ENCODE peak calls at places on chromosomes 5 and 9, in nine cellular contexts. I is mammary epithelial cell; E is naive thymus-derived CD8-positive, alpha-beta T cell; K is activated CD4-positive, alpha-beta T cell treated with anti-CD3 and anti-CD28 coated beads, Interleukin-2, amount 50 U/mL, for 1 hour; T is sciatic nerve; M is DMS153; O is A549; N is coronary artery; P is D341Med. R is an unnamed sample.

GRCh38 chr9:129319938-129320481 is 141.9 kb upstream of the IER5L start:
- DNase-seq in P (peak; percentile 16), I (no peak), O (no peak), K (no peak), M (no peak), T (no peak), E (no peak), N (peak; percentile 73), R (no peak)

GRCh38 chr9:70672136-70672535 is 257.7 kb upstream of the KLF9 start:
- DNase-seq in K (no peak), E (no peak), O (no peak), I (no peak), N (no peak), T (no peak), P (no peak), M (no peak), R (no peak)

GRCh38 chr5:124057161-124057814 is 545.3 kb downstream of the CSNK1G3 start:
- DNase-seq in M (peak; percentile 76), E (no peak), T (no peak), O (no peak), K (no peak), N (no peak), I (peak; percentile 38), P (peak; percentile 31), R (peak; percentile 82)

GRCh38 chr9:127557466-127557869 is 54.6 kb upstream of the STXBP1 start:
- DNase-seq in N (no peak), O (no peak), E (no peak), P (no peak), I (no peak), K (no peak), T (peak; percentile 65), M (no peak), R (no peak)

GRCh38 chr9:129640086-129640870 is 1.7 kb downstream of the ASB6 start:
- DNase-seq in P (peak; percentile 78), M (no peak), I (peak; percentile 50), K (no peak), E (no peak), O (no peak), T (no peak), N (no peak), R (no peak)

GRCh38 chr5:124746916-124747769 is 704 bp upstream of the ZNF608 start:
- DNase-seq in I (peak; percentile 65), M (peak; percentile 83), N (peak; percentile 86), K (no peak), O (peak; percentile 49), E (no peak), T (peak; percentile 89), P (no peak), R (peak; percentile 86)

GRCh38 chr5:58080573-58080972 is 379.3 kb downstream of the PLK2 start:
- DNase-seq in E (no peak), M (peak; percentile 14), T (no peak), N (no peak), K (no peak), P (no peak), O (no peak), I (peak; percentile 74), R (no peak)

GRCh38 chr5:150517272-150518152 is 9.6 kb downstream of the NDST1 start:
- DNase-seq in N (no peak), E (no peak), I (peak; percentile 94), K (no peak), O (peak; percentile 93), P (no peak), M (peak; percentile 53), T (no peak), R (no peak)

GRCh38 chr5:108487951-108488350 is 106.1 kb upstream of the FBXL17 start:
- DNase-seq in N (no peak), O (no peak), M (no peak), E (no peak), T (no peak), K (no peak), I (no peak), P (no peak), R (no peak)

R was measured in spleen.